ENCODE peak calls at places on chromosome 19, in six cellular contexts. Z, G, D, T, R and F are unnamed samples.

GRCh38 chr19:13339869-13340268 is 166.4 kb downstream of the CACNA1A start:
- DNase-seq in R (no peak), T (no peak), Z (no peak), G (no peak), D (peak), F (no peak)

GRCh38 chr19:1098177-1099051 is 3.2 kb upstream of the POLR2E start:
- DNase-seq in R (no peak), Z (no peak), T (no peak), G (peak), D (no peak), F (peak)

GRCh38 chr19:4081441-4082129 is 14.9 kb upstream of the ZBTB7A start:
- DNase-seq in G (peak), R (no peak), Z (no peak), T (no peak), D (peak), F (no peak)

GRCh38 chr19:27974082-27974513 is 1238.9 kb downstream of the UQCRFS1 start:
- DNase-seq in R (peak), D (peak), Z (peak), G (peak), T (no peak), F (peak)

GRCh38 chr19:460877-461609 is at the start of gene SHC2:
- DNase-seq in G (no peak), D (peak), Z (peak), R (no peak), T (no peak), F (peak)

GRCh38 chr19:1255186-1256161 is 7.1 kb downstream of the MIDN start:
- DNase-seq in G (no peak), T (no peak), D (no peak), Z (no peak), R (no peak), F (no peak)

GRCh38 chr19:33750587-33751385 is 45.9 kb upstream of the KCTD15 start:
- DNase-seq in D (no peak), Z (no peak), R (no peak), G (no peak), T (no peak), F (no peak)

GRCh38 chr19:15418112-15418587 is 638 bp downstream of the AKAP8L start:
- DNase-seq in T (no peak), R (no peak), G (peak), Z (peak), D (no peak), F (peak)

GRCh38 chr19:55452381-55453325 is 8.8 kb downstream of the ISOC2 start:
- DNase-seq in R (no peak), G (peak), D (peak), Z (peak), T (no peak), F (peak)

DNA sequence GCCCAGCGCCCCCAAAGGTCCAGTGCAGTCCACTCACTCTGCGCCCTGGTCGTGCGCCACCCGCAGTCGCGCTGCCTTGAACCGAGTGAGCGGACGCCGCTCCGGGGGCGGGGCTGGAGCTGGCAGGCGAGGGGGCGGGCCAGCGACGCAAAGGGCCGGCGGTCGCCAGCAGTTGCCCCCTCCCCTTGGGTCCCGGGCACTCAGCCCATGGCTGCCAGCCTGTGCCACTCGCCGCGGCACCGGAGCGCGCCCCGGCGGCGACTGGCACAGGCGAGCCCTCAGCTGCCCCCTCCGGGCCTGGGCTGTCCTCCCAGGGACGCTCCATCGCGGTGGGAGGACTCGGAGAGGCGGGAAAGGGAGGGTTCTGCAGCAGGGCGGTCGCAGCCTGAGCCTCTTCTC is at the start of gene S1PR5:
- DNase-seq in R (no peak), G (no peak), T (no peak), Z (peak), D (peak), F (peak)
- TF ChIP-seq CTCF in R (no peak), G (peak), T (no peak), Z (peak), D (peak), F (no peak)

DNA sequence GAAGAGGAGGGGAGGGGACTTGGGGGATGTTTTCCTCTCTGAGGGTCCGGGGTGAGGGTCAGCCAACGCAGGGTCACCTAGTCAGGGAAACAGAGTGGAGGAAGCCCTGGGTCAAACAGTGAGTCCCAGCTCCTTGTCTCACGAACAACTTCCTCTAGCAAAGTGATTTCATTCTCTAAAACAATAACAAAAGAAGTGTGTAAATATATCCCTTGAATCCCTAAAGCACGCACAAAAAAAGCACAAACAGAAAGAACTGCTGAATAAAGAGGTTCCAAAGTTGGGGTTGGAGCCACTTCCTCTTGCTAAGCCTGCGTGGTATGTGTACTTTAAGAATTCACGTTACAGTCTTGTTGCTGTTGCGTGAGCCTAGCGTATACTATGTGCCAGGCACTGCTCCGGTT is 1.5 kb upstream of the C5AR2 start:
- DNase-seq in D (no peak), R (no peak), T (no peak), Z (no peak), G (no peak), F (no peak)
- TF ChIP-seq EZH2phosphoT487 in D (no peak), R (no peak), T (no peak), Z (no peak), G (no peak), F (no peak)

DNA sequence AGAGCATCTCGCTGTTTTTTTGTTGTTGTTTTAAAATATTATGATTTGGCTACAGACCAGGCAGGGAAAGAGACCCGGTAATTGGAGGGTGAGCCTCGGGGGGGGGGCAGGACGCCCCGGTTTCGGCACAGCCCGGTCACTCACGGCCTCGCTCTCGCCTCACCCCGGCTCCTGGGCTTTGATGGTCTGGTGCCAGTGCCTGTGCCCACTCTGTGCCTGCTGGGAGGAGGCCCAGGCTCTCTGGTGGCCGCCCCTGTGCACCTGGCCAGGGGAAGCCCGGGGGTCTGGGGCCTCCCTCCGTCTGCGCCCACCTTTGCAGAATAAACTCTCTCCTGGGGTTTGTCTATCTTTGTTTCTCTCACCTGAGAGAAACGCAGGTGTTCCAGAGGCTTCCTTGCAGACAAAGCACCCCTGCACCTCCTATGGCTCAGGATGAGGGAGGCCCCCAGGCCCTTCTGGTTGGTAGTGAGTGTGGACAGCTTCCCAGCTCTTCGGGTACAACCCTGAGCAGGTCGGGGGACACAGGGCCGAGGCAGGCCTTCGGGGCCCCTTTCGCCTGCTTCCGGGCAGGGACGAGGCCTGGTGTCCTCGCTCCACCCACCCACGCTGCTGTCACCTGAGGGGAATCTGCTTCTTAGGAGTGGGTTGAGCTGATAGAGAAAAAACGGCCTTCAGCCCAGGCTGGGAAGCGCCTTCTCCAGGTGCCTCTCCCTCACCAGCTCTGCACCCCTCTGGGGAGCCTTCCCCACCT is 183.3 kb downstream of the KDM4B start:
- DNase-seq in T (no peak), R (no peak), G (no peak), Z (no peak), D (no peak), F (no peak)
- TF ChIP-seq EZH2 in T (no peak), R (no peak), G (no peak), Z (no peak), D (no peak), F (no peak)

DNA sequence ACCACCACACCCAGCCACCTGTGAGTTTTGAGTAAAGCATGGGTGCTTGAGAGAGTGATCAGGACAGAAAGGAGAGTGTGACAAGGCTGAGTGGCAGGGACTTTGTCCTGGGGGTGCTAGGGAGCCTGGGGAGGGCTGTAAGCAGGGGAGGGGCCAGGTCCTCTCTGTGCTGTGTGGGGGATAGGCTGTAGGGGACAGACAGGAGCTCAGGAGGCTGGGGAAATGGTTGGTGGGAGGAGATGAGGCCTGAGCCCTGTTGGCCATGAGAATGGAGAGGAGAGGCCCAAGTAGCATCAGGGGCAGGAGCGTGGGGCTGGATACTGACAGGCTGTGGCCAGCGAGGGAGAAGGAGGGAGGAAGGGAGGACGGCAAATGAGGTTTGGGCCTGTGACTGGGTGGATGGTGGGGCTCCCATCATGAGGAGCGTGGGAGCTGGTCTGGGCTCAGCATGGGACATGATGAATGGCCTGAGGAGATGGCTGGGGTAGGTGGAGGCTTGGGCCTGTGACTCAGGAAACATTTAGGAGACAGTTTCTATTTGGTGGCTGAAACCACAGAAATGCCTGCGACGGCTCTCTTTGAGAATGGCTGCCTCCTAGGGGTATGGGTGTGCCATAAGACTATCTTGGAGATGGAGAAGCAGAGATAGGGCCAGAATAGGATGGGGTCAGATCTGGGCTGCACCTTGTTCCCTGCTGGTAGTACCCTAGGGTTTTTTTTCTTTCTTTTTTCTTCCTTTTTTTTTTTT is 25.0 kb downstream of the GRIN2D start:
- DNase-seq in T (no peak), G (peak), R (peak), D (peak), Z (no peak), F (no peak)
- TF ChIP-seq CTCF in T (peak), G (peak), R (peak), D (peak), Z (no peak), F (no peak)

GRCh38 chr19:45200614-45201013 is 22.0 kb downstream of the BLOC1S3 start:
- DNase-seq in R (no peak), Z (peak), D (peak), T (no peak), G (no peak), F (no peak)
- TF ChIP-seq EZH2phosphoT487 in R (no peak), Z (no peak), D (no peak), T (no peak), G (no peak), F (no peak)

DNA sequence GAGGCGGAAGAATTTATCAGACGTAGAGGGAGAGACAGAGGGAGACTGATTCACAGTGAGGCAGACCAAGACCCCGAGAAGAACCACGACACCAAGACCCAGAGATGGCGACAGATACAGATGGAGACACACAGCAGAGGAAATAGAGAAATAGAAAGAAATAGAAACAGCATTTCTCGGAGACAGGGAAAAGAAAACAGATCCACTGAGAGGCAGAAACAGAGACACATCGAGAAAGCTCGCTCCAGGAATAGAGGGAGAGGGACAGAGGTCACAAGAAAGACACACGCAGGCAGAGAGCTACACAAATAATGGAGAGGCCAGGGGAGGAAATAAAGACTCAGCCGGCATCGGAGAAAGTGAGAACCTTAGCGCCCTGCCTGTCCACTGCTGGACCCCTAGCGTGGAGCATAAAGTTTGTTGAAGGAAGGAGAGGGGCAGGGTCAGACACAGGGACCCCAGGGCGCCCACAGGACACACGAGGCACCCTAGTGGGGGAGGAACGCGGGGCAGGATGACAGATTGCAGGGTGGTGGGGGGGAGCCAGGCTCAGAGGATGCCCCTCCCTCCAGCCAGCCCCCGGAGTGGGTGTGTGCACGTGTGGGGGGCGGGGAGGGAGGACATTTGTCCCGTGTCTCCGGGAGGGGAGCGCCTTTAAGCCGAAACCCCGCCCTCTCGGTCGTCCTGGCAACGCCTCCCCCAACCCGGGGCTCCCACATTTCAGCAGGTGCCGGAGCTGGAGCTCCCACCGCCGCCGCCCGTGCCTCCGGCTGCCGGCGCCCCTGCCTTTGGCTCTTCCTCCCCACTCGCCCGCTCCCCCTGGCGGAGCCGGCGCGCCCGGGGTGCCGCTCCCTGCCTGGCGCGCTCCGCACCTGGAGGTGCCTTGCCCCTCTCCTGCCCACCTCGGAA is at the start of gene PRKCG:
- DNase-seq in R (no peak), G (peak), Z (peak), T (no peak), D (peak), F (peak)
- TF ChIP-seq EZH2 in R (no peak), G (no peak), Z (no peak), T (no peak), D (no peak), F (no peak)

DNA sequence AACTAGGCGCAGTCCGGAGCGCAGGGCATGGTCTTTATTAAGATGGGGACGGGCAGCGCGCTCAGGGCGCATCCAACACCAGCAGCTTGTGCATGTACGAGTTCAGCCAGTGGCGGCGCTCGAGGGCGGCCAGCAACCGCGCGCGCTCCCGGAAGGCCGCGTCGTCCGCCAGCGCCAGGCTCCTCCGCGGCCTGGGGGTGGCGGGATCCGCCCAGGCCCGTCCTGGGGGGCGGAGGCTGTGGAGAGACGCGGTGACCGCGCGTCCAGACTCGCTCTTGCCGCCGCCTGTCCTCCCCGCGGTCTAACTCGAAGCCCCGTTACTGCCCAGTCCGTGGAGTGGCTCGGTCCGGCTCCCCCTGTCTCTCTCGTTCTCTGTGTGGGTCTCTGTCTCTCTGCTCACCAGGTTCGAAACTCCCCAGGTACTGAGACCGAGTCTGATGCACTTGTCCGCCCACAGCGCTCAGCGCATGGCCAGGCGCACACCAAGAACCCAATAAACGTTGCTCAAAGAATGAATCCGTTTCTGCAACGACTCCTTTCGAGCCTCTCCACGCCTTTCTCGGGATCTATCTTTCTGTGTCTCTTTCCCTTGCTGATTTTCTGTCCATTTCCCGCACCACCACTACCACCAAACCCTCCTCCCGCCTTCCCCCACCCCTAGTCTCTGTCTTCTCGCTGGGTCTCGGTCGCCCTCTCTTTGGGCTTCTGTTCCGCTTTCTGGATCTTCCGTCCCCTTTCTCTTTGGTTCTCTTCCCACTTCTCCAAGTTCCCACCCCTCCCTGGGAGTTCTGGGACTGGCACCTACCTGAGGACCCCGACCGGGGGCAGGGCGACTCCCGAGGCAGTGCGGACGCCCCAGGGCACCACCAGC is 599 bp downstream of the PTH2 start:
- DNase-seq in G (no peak), T (no peak), R (peak), D (peak), Z (peak), F (peak)
- TF ChIP-seq CTCF in G (no peak), T (no peak), R (peak), D (peak), Z (peak), F (peak)

GRCh38 chr19:37926711-37927110 is 19.7 kb downstream of the SIPA1L3 start:
- DNase-seq in D (no peak), G (no peak), T (no peak), R (no peak), Z (no peak), F (no peak)

GRCh38 chr19:37930416-37930815 is 23.4 kb downstream of the SIPA1L3 start:
- DNase-seq in G (peak), D (no peak), T (no peak), R (no peak), Z (no peak), F (no peak)

GRCh38 chr19:37929512-37929911 is 22.5 kb downstream of the SIPA1L3 start:
- DNase-seq in D (peak), G (no peak), R (no peak), Z (no peak), T (no peak), F (no peak)

GRCh38 chr19:37926255-37926654 is 19.2 kb downstream of the SIPA1L3 start:
- DNase-seq in R (no peak), Z (no peak), T (no peak), G (no peak), D (no peak), F (no peak)

GRCh38 chr19:37928527-37929286 is 21.7 kb downstream of the SIPA1L3 start:
- DNase-seq in Z (no peak), G (no peak), T (no peak), D (peak), R (no peak), F (no peak)
- TF ChIP-seq EZH2phosphoT487 in Z (no peak), G (no peak), T (no peak), D (no peak), R (no peak), F (no peak)

DNA sequence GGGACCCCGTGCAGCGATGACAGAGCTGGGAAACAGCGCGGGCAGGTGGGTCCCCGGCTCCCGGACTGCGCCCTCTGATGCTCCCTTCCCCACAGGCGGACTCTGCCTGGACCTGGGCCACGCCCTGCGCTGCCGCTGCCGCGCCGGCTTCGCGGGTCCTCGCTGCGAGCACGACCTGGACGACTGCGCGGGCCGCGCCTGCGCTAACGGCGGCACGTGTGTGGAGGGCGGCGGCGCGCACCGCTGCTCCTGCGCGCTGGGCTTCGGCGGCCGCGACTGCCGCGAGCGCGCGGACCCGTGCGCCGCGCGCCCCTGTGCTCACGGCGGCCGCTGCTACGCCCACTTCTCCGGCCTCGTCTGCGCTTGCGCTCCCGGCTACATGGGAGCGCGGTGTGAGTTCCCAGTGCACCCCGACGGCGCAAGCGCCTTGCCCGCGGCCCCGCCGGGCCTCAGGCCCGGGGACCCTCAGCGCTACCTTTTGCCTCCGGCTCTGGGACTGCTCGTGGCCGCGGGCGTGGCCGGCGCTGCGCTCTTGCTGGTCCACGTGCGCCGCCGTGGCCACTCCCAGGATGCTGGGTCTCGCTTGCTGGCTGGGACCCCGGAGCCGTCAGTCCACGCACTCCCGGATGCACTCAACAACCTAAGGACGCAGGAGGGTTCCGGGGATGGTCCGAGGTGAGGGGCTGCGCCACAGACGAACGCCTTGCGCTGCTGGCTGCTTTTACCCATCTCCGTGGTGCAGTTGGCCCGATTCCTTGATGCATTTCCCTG is 7.8 kb upstream of the SELENOV start:
- DNase-seq in T (no peak), Z (peak), D (peak), G (peak), R (no peak), F (peak)
- TF ChIP-seq EZH2 in T (no peak), Z (peak), D (peak), G (no peak), R (no peak), F (no peak)